ENCODE peak calls at places on chromosomes 3 and 15, in nine cellular contexts. X is transverse colon; V is OCI-LY7; O is progenitor cell of endocrine pancreas; S is GM06990; Y is right atrium auricular region; C is heart left ventricle; H is activated CD8-positive, alpha-beta T cell treated with anti-CD3 and anti-CD28 coated beads for 36 hours; R is HFFc6. N is an unnamed sample.

GRCh38 chr15:59570364-59570763 is 41.2 kb upstream of the GCNT3 start:
- DNase-seq in V (no peak), Y (no peak), H (no peak), R (no peak), C (no peak), S (no peak), X (peak), O (no peak), N (no peak)

GRCh38 chr3:42028474-42028873 is 62.7 kb upstream of the TRAK1 start:
- DNase-seq in O (no peak), H (no peak), Y (peak), V (no peak), R (no peak), S (no peak), X (no peak), C (no peak), N (no peak)

GRCh38 chr3:191473766-191474198 is 12.8 kb downstream of the PYDC2 start:
- DNase-seq in Y (no peak), S (no peak), X (no peak), H (no peak), R (peak), O (no peak), V (no peak), C (no peak), N (no peak)

GRCh38 chr3:31092748-31093607 is 198.5 kb upstream of the GADL1 start:
- DNase-seq in Y (no peak), S (no peak), V (no peak), O (no peak), H (no peak), X (no peak), R (no peak), C (no peak), N (no peak)

GRCh38 chr3:127748754-127749327 is 73.5 kb downstream of the MGLL start:
- DNase-seq in C (no peak), X (no peak), Y (no peak), R (no peak), H (no peak), O (no peak), V (no peak), S (no peak), N (no peak)

GRCh38 chr15:58924326-58924725 is 9.2 kb downstream of the SLTM start:
- DNase-seq in V (no peak), Y (no peak), O (no peak), S (no peak), C (no peak), R (no peak), X (no peak), H (no peak), N (no peak)

GRCh38 chr3:10771486-10772225 is 44.4 kb upstream of the SLC6A11 start:
- DNase-seq in S (no peak), R (no peak), X (no peak), O (no peak), H (no peak), C (no peak), V (no peak), Y (peak), N (no peak)

GRCh38 chr3:177041021-177041729 is 156.1 kb downstream of the TBL1XR1 start:
- DNase-seq in O (no peak), H (no peak), Y (peak), C (no peak), X (no peak), S (no peak), V (no peak), R (no peak), N (no peak)

GRCh38 chr3:49629866-49630265 is 44.3 kb upstream of the APEH start:
- DNase-seq in Y (no peak), X (no peak), O (no peak), R (no peak), S (no peak), V (no peak), C (no peak), H (no peak), N (no peak)

GRCh38 chr3:149603126-149604074 is 54.4 kb downstream of the WWTR1 start:
- DNase-seq in X (no peak), Y (no peak), V (no peak), H (no peak), C (no peak), S (no peak), R (peak), O (no peak), N (no peak)

GRCh38 chr3:43689766-43690399 is 855 bp upstream of the ABHD5 start:
- DNase-seq in S (no peak), R (no peak), H (no peak), V (no peak), C (no peak), O (no peak), Y (peak), X (no peak), N (no peak)

GRCh38 chr15:89401636-89402252 is 67.1 kb upstream of the POLG start:
- DNase-seq in S (no peak), R (peak), X (no peak), C (no peak), O (no peak), Y (no peak), H (no peak), V (no peak), N (peak)

GRCh38 chr3:115081444-115081843 is 65.6 kb downstream of the ZBTB20 start:
- DNase-seq in X (no peak), Y (no peak), R (no peak), H (no peak), C (no peak), S (no peak), O (no peak), V (no peak), N (no peak)

GRCh38 chr15:46961795-46962194 is 755.5 kb upstream of the SEMA6D start:
- DNase-seq in R (no peak), S (no peak), C (no peak), V (no peak), Y (no peak), X (no peak), H (no peak), O (no peak), N (no peak)

GRCh38 chr15:100588638-100589242 is 13.2 kb downstream of the LINS1 start:
- DNase-seq in R (peak), S (no peak), H (no peak), Y (no peak), O (no peak), X (no peak), C (no peak), V (peak), N (no peak)

GRCh38 chr15:69116391-69116790 is 44.0 kb upstream of the GLCE start:
- DNase-seq in C (no peak), H (no peak), O (no peak), X (no peak), Y (no peak), R (no peak), S (no peak), V (no peak), N (no peak)

GRCh38 chr3:153658151-153658550 is 463.0 kb upstream of the ARHGEF26 start:
- DNase-seq in V (no peak), C (no peak), O (no peak), S (no peak), H (no peak), X (no peak), Y (no peak), R (no peak), N (no peak)

GRCh38 chr15:70358871-70359647 is 261.3 kb upstream of the TLE3 start:
- DNase-seq in X (no peak), S (no peak), Y (peak), O (no peak), R (no peak), V (no peak), H (no peak), C (no peak), N (no peak)

GRCh38 chr3:106635271-106635670 is 742.0 kb upstream of the CCDC54 start:
- DNase-seq in Y (no peak), O (no peak), V (no peak), H (no peak), X (no peak), S (no peak), C (no peak), R (peak), N (no peak)

GRCh38 chr15:57591822-57592367 is at the start of gene MYZAP:
- DNase-seq in H (peak), C (peak), S (peak), Y (peak), O (peak), R (no peak), X (peak), V (no peak), N (peak)

GRCh38 chr3:188179006-188179966 is 25.3 kb downstream of the LPP start:
- DNase-seq in X (no peak), C (peak), H (no peak), O (no peak), V (peak), Y (no peak), R (peak), S (no peak), N (no peak)

GRCh38 chr15:92683511-92683834 is 27.9 kb upstream of the FAM174B start:
- DNase-seq in R (no peak), Y (no peak), H (no peak), X (peak), O (peak), C (peak), S (no peak), V (no peak), N (no peak)

GRCh38 chr15:22786868-22787698 is 639 bp downstream of the NIPA1 start:
- DNase-seq in R (no peak), S (peak), Y (no peak), X (peak), H (peak), V (peak), O (peak), C (peak), N (peak)

GRCh38 chr3:31448035-31448881 is 84.5 kb upstream of the STT3B start:
- DNase-seq in O (no peak), R (no peak), V (peak), X (peak), S (peak), H (peak), C (no peak), Y (no peak), N (no peak)

GRCh38 chr15:50059883-50060282 is 59.1 kb downstream of the ATP8B4 start:
- DNase-seq in C (no peak), O (no peak), V (no peak), X (no peak), Y (no peak), R (no peak), S (no peak), H (no peak), N (no peak)

DNA sequence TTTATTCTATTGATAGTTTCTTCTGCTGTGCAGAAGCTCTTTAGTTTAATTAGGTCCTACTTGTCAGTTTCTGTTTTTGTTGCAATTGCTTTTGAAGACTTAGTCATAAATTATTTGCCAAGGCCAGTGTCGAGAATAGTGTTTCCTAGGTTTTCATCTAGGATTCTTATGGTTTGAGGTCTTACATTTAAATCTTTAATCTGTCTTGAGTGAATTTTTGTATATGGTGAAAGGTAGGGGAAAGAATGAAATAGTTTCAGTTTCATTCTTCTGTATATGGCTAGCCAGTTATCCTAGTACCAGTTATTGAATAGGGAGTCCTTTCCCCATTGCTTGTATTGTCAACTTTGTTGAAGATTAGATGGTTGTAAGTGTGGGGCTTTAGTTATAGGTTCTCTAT is 10.6 kb upstream of the GCSAM start:
- DNase-seq in R (no peak), S (no peak), O (no peak), C (no peak), Y (no peak), H (no peak), V (no peak), X (no peak), N (no peak)
- TF ChIP-seq CTCF in R (no peak), S (no peak), O (no peak), C (no peak), Y (no peak), H (no peak), V (no peak), X (no peak), N (no peak)

GRCh38 chr15:67784057-67784781 is 41.1 kb upstream of the SKOR1 start:
- DNase-seq in R (no peak), C (no peak), S (peak), X (peak), O (no peak), V (peak), H (no peak), Y (no peak), N (peak)

GRCh38 chr15:67784856-67785430 is 40.4 kb upstream of the SKOR1 start:
- DNase-seq in V (no peak), O (no peak), R (no peak), H (no peak), S (no peak), X (no peak), C (no peak), Y (no peak), N (no peak)

GRCh38 chr15:67782592-67782991 is 42.7 kb upstream of the SKOR1 start:
- DNase-seq in S (no peak), O (no peak), X (no peak), V (peak), R (no peak), C (no peak), H (no peak), Y (no peak), N (no peak)

GRCh38 chr15:67781907-67782559 is 43.3 kb upstream of the SKOR1 start:
- DNase-seq in H (no peak), V (no peak), C (no peak), O (no peak), X (no peak), Y (no peak), S (no peak), R (no peak), N (no peak)

DNA sequence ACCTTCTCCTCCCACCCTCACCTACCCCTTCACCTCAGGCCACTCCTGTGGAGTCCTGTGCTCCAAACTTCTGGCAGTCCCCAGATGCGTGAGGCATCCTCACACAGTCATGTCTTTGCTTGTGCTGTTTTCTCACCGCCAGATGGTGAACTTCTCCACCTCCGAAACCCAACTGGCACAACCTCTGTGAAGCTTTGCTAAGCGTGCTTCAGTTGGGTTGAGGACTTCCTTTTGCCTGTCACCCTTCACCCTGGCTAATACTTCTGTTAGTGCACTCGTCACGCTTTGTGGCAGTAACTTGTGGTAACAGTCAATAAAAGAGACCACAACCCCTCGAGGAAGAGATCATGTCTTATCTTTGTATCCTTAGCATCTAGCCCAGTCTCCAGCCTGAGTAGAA is 42.0 kb upstream of the SKOR1 start:
- DNase-seq in Y (no peak), X (peak), R (no peak), C (no peak), O (no peak), S (peak), H (peak), V (peak), N (peak)
- TF ChIP-seq CTCF in Y (no peak), X (no peak), R (no peak), C (no peak), O (no peak), S (peak), H (no peak), V (peak), N (peak)

GRCh38 chr3:172247525-172248274 is 200.6 kb downstream of the GHSR start:
- DNase-seq in Y (no peak), O (no peak), V (no peak), R (no peak), X (no peak), C (no peak), S (no peak), H (no peak), N (no peak)
- TF ChIP-seq CTCF in Y (no peak), O (no peak), V (no peak), R (no peak), X (no peak), C (no peak), S (no peak), H (no peak), N (no peak)

GRCh38 chr3:125072749-125073404 is 17.1 kb upstream of the HEG1 start:
- DNase-seq in S (no peak), V (peak), Y (no peak), X (no peak), H (no peak), R (no peak), O (no peak), C (no peak), N (no peak)

GRCh38 chr3:125076464-125076863 is 20.7 kb upstream of the HEG1 start:
- DNase-seq in C (no peak), H (no peak), S (no peak), V (no peak), Y (no peak), O (no peak), X (no peak), R (no peak), N (no peak)

GRCh38 chr3:125073506-125073905 is 17.7 kb upstream of the HEG1 start:
- DNase-seq in R (no peak), X (no peak), C (no peak), O (no peak), H (no peak), S (no peak), V (no peak), Y (no peak), N (no peak)

GRCh38 chr3:125077864-125078263 is 22.1 kb upstream of the HEG1 start:
- DNase-seq in C (no peak), Y (no peak), H (no peak), X (no peak), S (no peak), O (no peak), V (peak), R (no peak), N (no peak)

DNA sequence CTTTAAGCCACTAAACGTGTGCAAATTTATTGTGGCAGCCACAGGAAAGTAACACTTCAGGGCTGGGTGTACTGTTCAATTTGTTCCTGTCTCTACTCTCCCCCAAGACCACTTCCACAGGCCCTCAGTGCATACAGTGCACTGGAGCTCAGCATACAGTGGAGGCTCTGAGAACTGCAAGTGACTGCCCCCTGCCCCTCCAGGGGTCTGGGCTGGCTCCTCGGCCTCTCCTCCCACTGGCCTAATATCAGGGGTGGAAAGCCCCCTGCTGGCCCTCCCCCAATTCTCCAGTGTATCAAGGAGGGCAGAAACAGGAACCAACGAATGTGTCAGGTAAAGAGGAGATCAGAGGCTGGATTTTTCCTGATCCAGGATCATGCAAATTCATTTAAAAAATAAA is 19.9 kb upstream of the HEG1 start:
- DNase-seq in H (no peak), S (no peak), O (no peak), Y (no peak), X (no peak), V (peak), R (no peak), C (no peak), N (no peak)
- TF ChIP-seq CTCF in H (no peak), S (no peak), O (no peak), Y (no peak), X (no peak), V (peak), R (no peak), C (no peak), N (no peak)

DNA sequence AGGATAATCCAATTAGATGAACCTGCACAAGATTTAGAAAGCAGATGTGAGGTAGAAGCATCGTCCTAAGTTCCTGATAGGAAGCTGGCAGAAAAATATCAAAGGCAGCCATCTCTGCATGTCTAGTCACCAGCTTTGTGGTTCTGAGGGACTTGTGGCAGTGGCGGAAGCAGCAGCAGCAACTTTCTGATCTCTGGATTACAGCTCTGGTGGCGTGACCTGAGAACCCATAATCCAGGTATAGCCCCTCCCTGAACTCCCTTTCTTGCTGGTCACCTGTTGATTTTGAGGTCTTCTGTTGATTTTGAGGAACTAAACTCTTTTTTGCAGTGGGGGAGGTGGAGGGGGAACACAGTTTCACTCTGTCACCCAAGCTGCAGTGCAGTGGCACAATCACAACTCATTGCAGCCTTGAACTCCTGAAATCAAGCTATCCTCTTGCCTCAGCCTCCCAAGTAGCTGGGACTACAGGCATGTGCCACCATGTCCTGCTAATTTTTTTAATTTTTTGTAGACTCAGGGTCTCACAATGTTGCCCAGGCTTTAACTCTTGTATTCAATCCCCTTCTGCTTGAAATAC is 7.9 kb downstream of the FSIP1 start:
- DNase-seq in S (no peak), Y (no peak), H (peak), X (no peak), O (no peak), V (peak), R (no peak), C (no peak), N (no peak)
- TF ChIP-seq CTCF in S (no peak), Y (no peak), H (no peak), X (no peak), O (no peak), V (no peak), R (no peak), C (no peak), N (no peak)

GRCh38 chr3:186042521-186043202 is 66.2 kb downstream of the ETV5 start:
- DNase-seq in C (no peak), R (no peak), V (no peak), X (no peak), H (no peak), Y (no peak), O (no peak), S (no peak), N (no peak)
- TF ChIP-seq CTCF in C (no peak), R (no peak), V (no peak), X (no peak), H (no peak), Y (no peak), O (no peak), S (no peak), N (no peak)

GRCh38 chr15:73771380-73772095 is 18.4 kb upstream of the INSYN1 start:
- DNase-seq in X (no peak), H (no peak), Y (no peak), O (no peak), R (no peak), C (no peak), S (no peak), V (no peak), N (no peak)
- TF ChIP-seq CTCF in X (no peak), H (no peak), Y (no peak), O (peak), R (no peak), C (no peak), S (no peak), V (no peak), N (no peak)